ENCODE peak calls at places on chromosome 1, in eight cellular contexts. One of them, this sample, is unnamed.

GRCh38 chr1:15760520-15761211 is 2.1 kb downstream of the FBLIM1 start:
- DNase-seq in GM03348: peak
- DNase-seq in esophagus squamous epithelium: no peak
- DNase-seq in Panc1: no peak
- DNase-seq in bronchial epithelial cell: peak
- DNase-seq in stromal cell of bone marrow: peak
- DNase-seq in left ventricle myocardium inferior: peak
- DNase-seq in CD8-positive, alpha-beta T cell: no peak
- DNase-seq in this sample: no peak

GRCh38 chr1:9112961-9113880 is 15.7 kb downstream of the GPR157 start:
- DNase-seq in esophagus squamous epithelium: no peak
- DNase-seq in stromal cell of bone marrow: no peak
- DNase-seq in GM03348: no peak
- DNase-seq in bronchial epithelial cell: peak
- DNase-seq in left ventricle myocardium inferior: no peak
- DNase-seq in Panc1: no peak
- DNase-seq in CD8-positive, alpha-beta T cell: no peak
- DNase-seq in this sample: no peak

GRCh38 chr1:8053878-8054567 is 27.9 kb upstream of the ERRFI1 start:
- DNase-seq in Panc1: no peak
- DNase-seq in left ventricle myocardium inferior: no peak
- DNase-seq in GM03348: no peak
- DNase-seq in stromal cell of bone marrow: no peak
- DNase-seq in bronchial epithelial cell: no peak
- DNase-seq in CD8-positive, alpha-beta T cell: no peak
- DNase-seq in esophagus squamous epithelium: no peak
- DNase-seq in this sample: no peak

GRCh38 chr1:23126801-23127200 is 41.9 kb downstream of the LUZP1 start:
- DNase-seq in left ventricle myocardium inferior: no peak
- DNase-seq in CD8-positive, alpha-beta T cell: no peak
- DNase-seq in Panc1: no peak
- DNase-seq in stromal cell of bone marrow: no peak
- DNase-seq in esophagus squamous epithelium: no peak
- DNase-seq in bronchial epithelial cell: peak
- DNase-seq in GM03348: peak
- DNase-seq in this sample: no peak

GRCh38 chr1:56416385-56416972 is 162.9 kb downstream of the PLPP3 start:
- DNase-seq in esophagus squamous epithelium: no peak
- DNase-seq in CD8-positive, alpha-beta T cell: no peak
- DNase-seq in Panc1: no peak
- DNase-seq in GM03348: no peak
- DNase-seq in bronchial epithelial cell: no peak
- DNase-seq in left ventricle myocardium inferior: no peak
- DNase-seq in stromal cell of bone marrow: no peak
- DNase-seq in this sample: no peak

GRCh38 chr1:25543425-25544242 is at the start of gene LDLRAP1:
- DNase-seq in CD8-positive, alpha-beta T cell: peak
- DNase-seq in left ventricle myocardium inferior: peak
- DNase-seq in bronchial epithelial cell: peak
- DNase-seq in stromal cell of bone marrow: peak
- DNase-seq in Panc1: no peak
- DNase-seq in esophagus squamous epithelium: no peak
- DNase-seq in GM03348: peak
- DNase-seq in this sample: no peak

GRCh38 chr1:47998396-47998990 is 1.3 kb upstream of the TRABD2B start:
- DNase-seq in Panc1: no peak
- DNase-seq in bronchial epithelial cell: no peak
- DNase-seq in CD8-positive, alpha-beta T cell: no peak
- DNase-seq in esophagus squamous epithelium: no peak
- DNase-seq in GM03348: no peak
- DNase-seq in stromal cell of bone marrow: no peak
- DNase-seq in left ventricle myocardium inferior: no peak
- DNase-seq in this sample: no peak

GRCh38 chr1:110936567-110936966 is 27.2 kb downstream of the LRIF1 start:
- DNase-seq in left ventricle myocardium inferior: no peak
- DNase-seq in Panc1: no peak
- DNase-seq in stromal cell of bone marrow: no peak
- DNase-seq in bronchial epithelial cell: no peak
- DNase-seq in GM03348: no peak
- DNase-seq in esophagus squamous epithelium: no peak
- DNase-seq in CD8-positive, alpha-beta T cell: no peak
- DNase-seq in this sample: no peak

GRCh38 chr1:99659755-99660210 is 13.9 kb downstream of the PALMD start:
- DNase-seq in left ventricle myocardium inferior: no peak
- DNase-seq in CD8-positive, alpha-beta T cell: no peak
- DNase-seq in esophagus squamous epithelium: no peak
- DNase-seq in Panc1: no peak
- DNase-seq in GM03348: no peak
- DNase-seq in stromal cell of bone marrow: no peak
- DNase-seq in bronchial epithelial cell: peak
- DNase-seq in this sample: no peak

GRCh38 chr1:170162385-170163226 is 16.8 kb downstream of the NTMT2 start:
- DNase-seq in stromal cell of bone marrow: peak
- DNase-seq in CD8-positive, alpha-beta T cell: no peak
- DNase-seq in GM03348: peak
- DNase-seq in Panc1: no peak
- DNase-seq in esophagus squamous epithelium: no peak
- DNase-seq in bronchial epithelial cell: no peak
- DNase-seq in left ventricle myocardium inferior: no peak
- DNase-seq in this sample: no peak

GRCh38 chr1:159798893-159799292 is 3.3 kb upstream of the FCRL6 start:
- DNase-seq in stromal cell of bone marrow: peak
- DNase-seq in GM03348: peak
- DNase-seq in bronchial epithelial cell: peak
- DNase-seq in CD8-positive, alpha-beta T cell: peak
- DNase-seq in left ventricle myocardium inferior: peak
- DNase-seq in Panc1: peak
- DNase-seq in esophagus squamous epithelium: no peak
- DNase-seq in this sample: no peak

GRCh38 chr1:84272401-84272800 is 29.1 kb upstream of the SAMD13 start:
- DNase-seq in stromal cell of bone marrow: no peak
- DNase-seq in bronchial epithelial cell: peak
- DNase-seq in Panc1: no peak
- DNase-seq in esophagus squamous epithelium: no peak
- DNase-seq in CD8-positive, alpha-beta T cell: no peak
- DNase-seq in left ventricle myocardium inferior: no peak
- DNase-seq in GM03348: no peak
- DNase-seq in this sample: no peak

GRCh38 chr1:248828845-248829244 is 3.1 kb upstream of the SH3BP5L start:
- DNase-seq in GM03348: peak
- DNase-seq in stromal cell of bone marrow: peak
- DNase-seq in bronchial epithelial cell: peak
- DNase-seq in Panc1: no peak
- DNase-seq in left ventricle myocardium inferior: no peak
- DNase-seq in esophagus squamous epithelium: no peak
- DNase-seq in CD8-positive, alpha-beta T cell: no peak
- DNase-seq in this sample: no peak

GRCh38 chr1:44405041-44405803 is at the start of gene RNF220:
- DNase-seq in GM03348: peak
- DNase-seq in CD8-positive, alpha-beta T cell: peak
- DNase-seq in bronchial epithelial cell: peak
- DNase-seq in stromal cell of bone marrow: peak
- DNase-seq in esophagus squamous epithelium: no peak
- DNase-seq in left ventricle myocardium inferior: peak
- DNase-seq in Panc1: no peak
- DNase-seq in this sample: no peak

GRCh38 chr1:18740617-18741016 is 110.0 kb downstream of the PAX7 start:
- DNase-seq in stromal cell of bone marrow: no peak
- DNase-seq in GM03348: no peak
- DNase-seq in bronchial epithelial cell: no peak
- DNase-seq in CD8-positive, alpha-beta T cell: no peak
- DNase-seq in esophagus squamous epithelium: no peak
- DNase-seq in left ventricle myocardium inferior: no peak
- DNase-seq in Panc1: no peak
- DNase-seq in this sample: no peak

GRCh38 chr1:76336951-76337371 is 262.4 kb downstream of the ST6GALNAC3 start:
- DNase-seq in Panc1: no peak
- DNase-seq in GM03348: peak
- DNase-seq in bronchial epithelial cell: no peak
- DNase-seq in left ventricle myocardium inferior: peak
- DNase-seq in CD8-positive, alpha-beta T cell: no peak
- DNase-seq in esophagus squamous epithelium: peak
- DNase-seq in stromal cell of bone marrow: peak
- DNase-seq in this sample: no peak

GRCh38 chr1:61952675-61953074 is 210.4 kb downstream of the PATJ start:
- DNase-seq in left ventricle myocardium inferior: no peak
- DNase-seq in GM03348: no peak
- DNase-seq in esophagus squamous epithelium: no peak
- DNase-seq in Panc1: no peak
- DNase-seq in bronchial epithelial cell: no peak
- DNase-seq in stromal cell of bone marrow: no peak
- DNase-seq in CD8-positive, alpha-beta T cell: no peak
- DNase-seq in this sample: no peak

GRCh38 chr1:67256291-67257172 is 51.1 kb upstream of the IL12RB2 start:
- DNase-seq in GM03348: no peak
- DNase-seq in esophagus squamous epithelium: no peak
- DNase-seq in left ventricle myocardium inferior: no peak
- DNase-seq in stromal cell of bone marrow: peak
- DNase-seq in CD8-positive, alpha-beta T cell: no peak
- DNase-seq in Panc1: no peak
- DNase-seq in bronchial epithelial cell: peak
- DNase-seq in this sample: no peak

GRCh38 chr1:50416553-50417453 is 6.4 kb downstream of the DMRTA2 start:
- DNase-seq in Panc1: no peak
- DNase-seq in esophagus squamous epithelium: no peak
- DNase-seq in GM03348: no peak
- DNase-seq in left ventricle myocardium inferior: no peak
- DNase-seq in stromal cell of bone marrow: no peak
- DNase-seq in bronchial epithelial cell: no peak
- DNase-seq in CD8-positive, alpha-beta T cell: no peak
- DNase-seq in this sample: no peak

GRCh38 chr1:74830736-74831135 is 97.8 kb downstream of the TYW3 start:
- DNase-seq in GM03348: no peak
- DNase-seq in Panc1: no peak
- DNase-seq in stromal cell of bone marrow: no peak
- DNase-seq in esophagus squamous epithelium: no peak
- DNase-seq in left ventricle myocardium inferior: no peak
- DNase-seq in bronchial epithelial cell: no peak
- DNase-seq in CD8-positive, alpha-beta T cell: no peak
- DNase-seq in this sample: no peak

GRCh38 chr1:160078392-160079195 is 2.7 kb upstream of the KCNJ9 start:
- DNase-seq in stromal cell of bone marrow: no peak
- DNase-seq in left ventricle myocardium inferior: no peak
- DNase-seq in esophagus squamous epithelium: no peak
- DNase-seq in bronchial epithelial cell: peak
- DNase-seq in CD8-positive, alpha-beta T cell: peak
- DNase-seq in Panc1: no peak
- DNase-seq in GM03348: peak
- DNase-seq in this sample: no peak

GRCh38 chr1:247639381-247639981 is 34.1 kb downstream of the OR2G3 start:
- DNase-seq in bronchial epithelial cell: peak
- DNase-seq in CD8-positive, alpha-beta T cell: peak
- DNase-seq in Panc1: no peak
- DNase-seq in GM03348: peak
- DNase-seq in stromal cell of bone marrow: peak
- DNase-seq in left ventricle myocardium inferior: peak
- DNase-seq in esophagus squamous epithelium: no peak
- DNase-seq in this sample: no peak

GRCh38 chr1:115531806-115532359 is 109.9 kb upstream of the VANGL1 start:
- DNase-seq in Panc1: no peak
- DNase-seq in stromal cell of bone marrow: no peak
- DNase-seq in left ventricle myocardium inferior: no peak
- DNase-seq in bronchial epithelial cell: no peak
- DNase-seq in CD8-positive, alpha-beta T cell: no peak
- DNase-seq in GM03348: no peak
- DNase-seq in esophagus squamous epithelium: no peak
- DNase-seq in this sample: no peak

GRCh38 chr1:36824390-36824861 is 209.9 kb downstream of the GRIK3 start:
- DNase-seq in stromal cell of bone marrow: no peak
- DNase-seq in bronchial epithelial cell: no peak
- DNase-seq in GM03348: no peak
- DNase-seq in esophagus squamous epithelium: no peak
- DNase-seq in left ventricle myocardium inferior: no peak
- DNase-seq in Panc1: no peak
- DNase-seq in CD8-positive, alpha-beta T cell: no peak
- DNase-seq in this sample: no peak

GRCh38 chr1:202234331-202235002 is 40.9 kb downstream of the LGR6 start:
- DNase-seq in esophagus squamous epithelium: no peak
- DNase-seq in CD8-positive, alpha-beta T cell: no peak
- DNase-seq in left ventricle myocardium inferior: no peak
- DNase-seq in bronchial epithelial cell: no peak
- DNase-seq in Panc1: no peak
- DNase-seq in GM03348: no peak
- DNase-seq in stromal cell of bone marrow: no peak
- DNase-seq in this sample: no peak

GRCh38 chr1:22638476-22639234 is 2.2 kb downstream of the C1QA start:
- DNase-seq in left ventricle myocardium inferior: no peak
- DNase-seq in GM03348: no peak
- DNase-seq in bronchial epithelial cell: no peak
- DNase-seq in CD8-positive, alpha-beta T cell: no peak
- DNase-seq in esophagus squamous epithelium: no peak
- DNase-seq in stromal cell of bone marrow: no peak
- DNase-seq in Panc1: no peak
- DNase-seq in this sample: no peak

GRCh38 chr1:84571150-84571535 is 3.1 kb downstream of the CTBS start:
- DNase-seq in CD8-positive, alpha-beta T cell: no peak
- DNase-seq in GM03348: no peak
- DNase-seq in Panc1: no peak
- DNase-seq in bronchial epithelial cell: peak
- DNase-seq in left ventricle myocardium inferior: no peak
- DNase-seq in esophagus squamous epithelium: no peak
- DNase-seq in stromal cell of bone marrow: peak
- DNase-seq in this sample: no peak

GRCh38 chr1:50976890-50977574 is 7.0 kb downstream of the CDKN2C start:
- DNase-seq in bronchial epithelial cell: no peak
- DNase-seq in Panc1: no peak
- DNase-seq in stromal cell of bone marrow: no peak
- DNase-seq in esophagus squamous epithelium: no peak
- DNase-seq in left ventricle myocardium inferior: no peak
- DNase-seq in GM03348: peak
- DNase-seq in CD8-positive, alpha-beta T cell: no peak
- DNase-seq in this sample: no peak

This sample was measured in cortex of kidney.